ENCODE peak calls at places on chromosome 17, in seven cellular contexts. One of them, this sample, is unnamed.
A peak's percentile ranks its signal among the peaks of the same experiment; 100 is the strongest.

GRCh38 chr17:61457226-61457983 is 5.2 kb downstream of the TBX4 start:
- ATAC-seq in stimulated activated naive CD8-positive, alpha-beta T cell treated with anti-CD3 and anti-CD28 coated beads, Interleukin-15, amount 100 ng/mL, for 72 hours: no peak
- ATAC-seq in mucosa of descending colon: no peak
- ATAC-seq in activated CD8-positive, alpha-beta T cell treated with anti-CD3 and anti-CD28 coated beads for 36 hours: no peak
- ATAC-seq in CD4-positive, CD25-positive, alpha-beta regulatory T cell: no peak
- ATAC-seq in left cardiac atrium: no peak
- ATAC-seq in Right ventricle myocardium superior: no peak
- ATAC-seq in this sample: no peak

GRCh38 chr17:42585353-42585752 is 7.8 kb upstream of the PSMC3IP start:
- ATAC-seq in CD4-positive, CD25-positive, alpha-beta regulatory T cell: no peak
- ATAC-seq in Right ventricle myocardium superior: peak; percentile 69
- ATAC-seq in mucosa of descending colon: no peak
- ATAC-seq in stimulated activated naive CD8-positive, alpha-beta T cell treated with anti-CD3 and anti-CD28 coated beads, Interleukin-15, amount 100 ng/mL, for 72 hours: no peak
- ATAC-seq in left cardiac atrium: peak; percentile 87
- ATAC-seq in activated CD8-positive, alpha-beta T cell treated with anti-CD3 and anti-CD28 coated beads for 36 hours: no peak
- ATAC-seq in this sample: no peak

GRCh38 chr17:34859652-34860051 is 101.6 kb downstream of the CCT6B start:
- ATAC-seq in left cardiac atrium: no peak
- ATAC-seq in mucosa of descending colon: no peak
- ATAC-seq in stimulated activated naive CD8-positive, alpha-beta T cell treated with anti-CD3 and anti-CD28 coated beads, Interleukin-15, amount 100 ng/mL, for 72 hours: peak; percentile 35
- ATAC-seq in Right ventricle myocardium superior: no peak
- ATAC-seq in activated CD8-positive, alpha-beta T cell treated with anti-CD3 and anti-CD28 coated beads for 36 hours: peak; percentile 47
- ATAC-seq in CD4-positive, CD25-positive, alpha-beta regulatory T cell: no peak
- ATAC-seq in this sample: peak; percentile 71

GRCh38 chr17:55500103-55500502 is 11.1 kb downstream of the SMIM36 start:
- ATAC-seq in left cardiac atrium: no peak
- ATAC-seq in stimulated activated naive CD8-positive, alpha-beta T cell treated with anti-CD3 and anti-CD28 coated beads, Interleukin-15, amount 100 ng/mL, for 72 hours: peak; percentile 28
- ATAC-seq in CD4-positive, CD25-positive, alpha-beta regulatory T cell: no peak
- ATAC-seq in mucosa of descending colon: no peak
- ATAC-seq in Right ventricle myocardium superior: peak; percentile 35
- ATAC-seq in activated CD8-positive, alpha-beta T cell treated with anti-CD3 and anti-CD28 coated beads for 36 hours: no peak
- ATAC-seq in this sample: peak; percentile 40

GRCh38 chr17:27353469-27354050 is 59.6 kb downstream of the WSB1 start:
- ATAC-seq in Right ventricle myocardium superior: peak; percentile 96
- ATAC-seq in stimulated activated naive CD8-positive, alpha-beta T cell treated with anti-CD3 and anti-CD28 coated beads, Interleukin-15, amount 100 ng/mL, for 72 hours: peak; percentile 92
- ATAC-seq in left cardiac atrium: peak; percentile 92
- ATAC-seq in activated CD8-positive, alpha-beta T cell treated with anti-CD3 and anti-CD28 coated beads for 36 hours: peak; percentile 88
- ATAC-seq in CD4-positive, CD25-positive, alpha-beta regulatory T cell: peak; percentile 92
- ATAC-seq in mucosa of descending colon: peak; percentile 96
- ATAC-seq in this sample: peak; percentile 95

GRCh38 chr17:266701-267656 is 85.5 kb upstream of the DOC2B start:
- ATAC-seq in CD4-positive, CD25-positive, alpha-beta regulatory T cell: no peak
- ATAC-seq in mucosa of descending colon: no peak
- ATAC-seq in stimulated activated naive CD8-positive, alpha-beta T cell treated with anti-CD3 and anti-CD28 coated beads, Interleukin-15, amount 100 ng/mL, for 72 hours: no peak
- ATAC-seq in left cardiac atrium: peak; percentile 88
- ATAC-seq in activated CD8-positive, alpha-beta T cell treated with anti-CD3 and anti-CD28 coated beads for 36 hours: no peak
- ATAC-seq in Right ventricle myocardium superior: peak; percentile 87
- ATAC-seq in this sample: no peak

GRCh38 chr17:77821114-77821513 is 137.4 kb upstream of the TNRC6C start:
- ATAC-seq in activated CD8-positive, alpha-beta T cell treated with anti-CD3 and anti-CD28 coated beads for 36 hours: peak; percentile 64
- ATAC-seq in CD4-positive, CD25-positive, alpha-beta regulatory T cell: no peak
- ATAC-seq in mucosa of descending colon: peak; percentile 33
- ATAC-seq in stimulated activated naive CD8-positive, alpha-beta T cell treated with anti-CD3 and anti-CD28 coated beads, Interleukin-15, amount 100 ng/mL, for 72 hours: peak; percentile 55
- ATAC-seq in left cardiac atrium: no peak
- ATAC-seq in Right ventricle myocardium superior: peak; percentile 65
- ATAC-seq in this sample: peak; percentile 52

GRCh38 chr17:78329263-78330059 is 30.4 kb downstream of the SOCS3 start:
- ATAC-seq in Right ventricle myocardium superior: no peak
- ATAC-seq in CD4-positive, CD25-positive, alpha-beta regulatory T cell: no peak
- ATAC-seq in stimulated activated naive CD8-positive, alpha-beta T cell treated with anti-CD3 and anti-CD28 coated beads, Interleukin-15, amount 100 ng/mL, for 72 hours: peak; percentile 85
- ATAC-seq in activated CD8-positive, alpha-beta T cell treated with anti-CD3 and anti-CD28 coated beads for 36 hours: peak; percentile 71
- ATAC-seq in mucosa of descending colon: peak; percentile 15
- ATAC-seq in left cardiac atrium: peak; percentile 43
- ATAC-seq in this sample: peak; percentile 87

GRCh38 chr17:4818276-4818675 is 11.3 kb downstream of the PLD2 start:
- ATAC-seq in activated CD8-positive, alpha-beta T cell treated with anti-CD3 and anti-CD28 coated beads for 36 hours: no peak
- ATAC-seq in mucosa of descending colon: no peak
- ATAC-seq in Right ventricle myocardium superior: no peak
- ATAC-seq in CD4-positive, CD25-positive, alpha-beta regulatory T cell: no peak
- ATAC-seq in stimulated activated naive CD8-positive, alpha-beta T cell treated with anti-CD3 and anti-CD28 coated beads, Interleukin-15, amount 100 ng/mL, for 72 hours: no peak
- ATAC-seq in left cardiac atrium: no peak
- ATAC-seq in this sample: no peak

GRCh38 chr17:45873728-45874127 is 20.6 kb upstream of the MAPT start:
- ATAC-seq in activated CD8-positive, alpha-beta T cell treated with anti-CD3 and anti-CD28 coated beads for 36 hours: peak; percentile 87
- ATAC-seq in CD4-positive, CD25-positive, alpha-beta regulatory T cell: peak; percentile 80
- ATAC-seq in mucosa of descending colon: no peak
- ATAC-seq in Right ventricle myocardium superior: no peak
- ATAC-seq in left cardiac atrium: no peak
- ATAC-seq in stimulated activated naive CD8-positive, alpha-beta T cell treated with anti-CD3 and anti-CD28 coated beads, Interleukin-15, amount 100 ng/mL, for 72 hours: peak; percentile 85
- ATAC-seq in this sample: peak; percentile 97

GRCh38 chr17:28318759-28319660 is at the start of gene TMEM97:
- ATAC-seq in mucosa of descending colon: peak; percentile 99
- ATAC-seq in Right ventricle myocardium superior: peak; percentile 100
- ATAC-seq in CD4-positive, CD25-positive, alpha-beta regulatory T cell: peak; percentile 99
- ATAC-seq in left cardiac atrium: peak; percentile 99
- ATAC-seq in stimulated activated naive CD8-positive, alpha-beta T cell treated with anti-CD3 and anti-CD28 coated beads, Interleukin-15, amount 100 ng/mL, for 72 hours: peak; percentile 98
- ATAC-seq in activated CD8-positive, alpha-beta T cell treated with anti-CD3 and anti-CD28 coated beads for 36 hours: peak; percentile 99
- ATAC-seq in this sample: peak; percentile 99

GRCh38 chr17:19410875-19411291 is at the start of gene RNF112:
- ATAC-seq in stimulated activated naive CD8-positive, alpha-beta T cell treated with anti-CD3 and anti-CD28 coated beads, Interleukin-15, amount 100 ng/mL, for 72 hours: no peak
- ATAC-seq in mucosa of descending colon: no peak
- ATAC-seq in activated CD8-positive, alpha-beta T cell treated with anti-CD3 and anti-CD28 coated beads for 36 hours: no peak
- ATAC-seq in CD4-positive, CD25-positive, alpha-beta regulatory T cell: no peak
- ATAC-seq in left cardiac atrium: peak; percentile 64
- ATAC-seq in Right ventricle myocardium superior: peak; percentile 66
- ATAC-seq in this sample: no peak

GRCh38 chr17:78815696-78816095 is 24.9 kb downstream of the USP36 start:
- ATAC-seq in Right ventricle myocardium superior: no peak
- ATAC-seq in mucosa of descending colon: no peak
- ATAC-seq in stimulated activated naive CD8-positive, alpha-beta T cell treated with anti-CD3 and anti-CD28 coated beads, Interleukin-15, amount 100 ng/mL, for 72 hours: no peak
- ATAC-seq in activated CD8-positive, alpha-beta T cell treated with anti-CD3 and anti-CD28 coated beads for 36 hours: no peak
- ATAC-seq in left cardiac atrium: no peak
- ATAC-seq in CD4-positive, CD25-positive, alpha-beta regulatory T cell: no peak
- ATAC-seq in this sample: no peak

GRCh38 chr17:72890711-72891110 is 201.8 kb downstream of the SLC39A11 start:
- ATAC-seq in mucosa of descending colon: no peak
- ATAC-seq in activated CD8-positive, alpha-beta T cell treated with anti-CD3 and anti-CD28 coated beads for 36 hours: no peak
- ATAC-seq in CD4-positive, CD25-positive, alpha-beta regulatory T cell: no peak
- ATAC-seq in left cardiac atrium: no peak
- ATAC-seq in Right ventricle myocardium superior: no peak
- ATAC-seq in stimulated activated naive CD8-positive, alpha-beta T cell treated with anti-CD3 and anti-CD28 coated beads, Interleukin-15, amount 100 ng/mL, for 72 hours: no peak
- ATAC-seq in this sample: peak; percentile 32

GRCh38 chr17:6456914-6457687 is 12.8 kb downstream of the PIMREG start:
- ATAC-seq in activated CD8-positive, alpha-beta T cell treated with anti-CD3 and anti-CD28 coated beads for 36 hours: no peak
- ATAC-seq in CD4-positive, CD25-positive, alpha-beta regulatory T cell: no peak
- ATAC-seq in mucosa of descending colon: peak; percentile 75
- ATAC-seq in stimulated activated naive CD8-positive, alpha-beta T cell treated with anti-CD3 and anti-CD28 coated beads, Interleukin-15, amount 100 ng/mL, for 72 hours: no peak
- ATAC-seq in left cardiac atrium: no peak
- ATAC-seq in Right ventricle myocardium superior: peak; percentile 80
- ATAC-seq in this sample: peak; percentile 60

GRCh38 chr17:74680941-74681340 is 31.8 kb downstream of the CD300LF start:
- ATAC-seq in activated CD8-positive, alpha-beta T cell treated with anti-CD3 and anti-CD28 coated beads for 36 hours: no peak
- ATAC-seq in Right ventricle myocardium superior: no peak
- ATAC-seq in left cardiac atrium: no peak
- ATAC-seq in CD4-positive, CD25-positive, alpha-beta regulatory T cell: no peak
- ATAC-seq in mucosa of descending colon: no peak
- ATAC-seq in stimulated activated naive CD8-positive, alpha-beta T cell treated with anti-CD3 and anti-CD28 coated beads, Interleukin-15, amount 100 ng/mL, for 72 hours: no peak
- ATAC-seq in this sample: no peak

GRCh38 chr17:45646288-45646988 is 137.7 kb upstream of the CRHR1 start:
- ATAC-seq in mucosa of descending colon: no peak
- ATAC-seq in left cardiac atrium: peak; percentile 44
- ATAC-seq in Right ventricle myocardium superior: peak; percentile 48
- ATAC-seq in CD4-positive, CD25-positive, alpha-beta regulatory T cell: no peak
- ATAC-seq in stimulated activated naive CD8-positive, alpha-beta T cell treated with anti-CD3 and anti-CD28 coated beads, Interleukin-15, amount 100 ng/mL, for 72 hours: peak; percentile 48
- ATAC-seq in activated CD8-positive, alpha-beta T cell treated with anti-CD3 and anti-CD28 coated beads for 36 hours: no peak
- ATAC-seq in this sample: no peak

GRCh38 chr17:29682054-29682453 is 59.3 kb upstream of the CORO6 start:
- ATAC-seq in activated CD8-positive, alpha-beta T cell treated with anti-CD3 and anti-CD28 coated beads for 36 hours: peak; percentile 60
- ATAC-seq in mucosa of descending colon: peak; percentile 45
- ATAC-seq in left cardiac atrium: no peak
- ATAC-seq in CD4-positive, CD25-positive, alpha-beta regulatory T cell: no peak
- ATAC-seq in Right ventricle myocardium superior: peak; percentile 6
- ATAC-seq in stimulated activated naive CD8-positive, alpha-beta T cell treated with anti-CD3 and anti-CD28 coated beads, Interleukin-15, amount 100 ng/mL, for 72 hours: no peak
- ATAC-seq in this sample: no peak

GRCh38 chr17:44529864-44530263 is 26.7 kb upstream of the GPATCH8 start:
- ATAC-seq in left cardiac atrium: no peak
- ATAC-seq in mucosa of descending colon: no peak
- ATAC-seq in CD4-positive, CD25-positive, alpha-beta regulatory T cell: no peak
- ATAC-seq in Right ventricle myocardium superior: no peak
- ATAC-seq in activated CD8-positive, alpha-beta T cell treated with anti-CD3 and anti-CD28 coated beads for 36 hours: no peak
- ATAC-seq in stimulated activated naive CD8-positive, alpha-beta T cell treated with anti-CD3 and anti-CD28 coated beads, Interleukin-15, amount 100 ng/mL, for 72 hours: no peak
- ATAC-seq in this sample: no peak

GRCh38 chr17:73613947-73614655 is 30.1 kb downstream of the SDK2 start:
- ATAC-seq in stimulated activated naive CD8-positive, alpha-beta T cell treated with anti-CD3 and anti-CD28 coated beads, Interleukin-15, amount 100 ng/mL, for 72 hours: no peak
- ATAC-seq in activated CD8-positive, alpha-beta T cell treated with anti-CD3 and anti-CD28 coated beads for 36 hours: no peak
- ATAC-seq in CD4-positive, CD25-positive, alpha-beta regulatory T cell: no peak
- ATAC-seq in left cardiac atrium: no peak
- ATAC-seq in mucosa of descending colon: no peak
- ATAC-seq in Right ventricle myocardium superior: no peak
- ATAC-seq in this sample: no peak

GRCh38 chr17:199195-199604 is 17.8 kb upstream of the DOC2B start:
- ATAC-seq in mucosa of descending colon: no peak
- ATAC-seq in left cardiac atrium: no peak
- ATAC-seq in stimulated activated naive CD8-positive, alpha-beta T cell treated with anti-CD3 and anti-CD28 coated beads, Interleukin-15, amount 100 ng/mL, for 72 hours: no peak
- ATAC-seq in Right ventricle myocardium superior: no peak
- ATAC-seq in activated CD8-positive, alpha-beta T cell treated with anti-CD3 and anti-CD28 coated beads for 36 hours: no peak
- ATAC-seq in CD4-positive, CD25-positive, alpha-beta regulatory T cell: no peak
- ATAC-seq in this sample: no peak

GRCh38 chr17:45172232-45172540 is 10.5 kb downstream of the HEXIM2 start:
- ATAC-seq in CD4-positive, CD25-positive, alpha-beta regulatory T cell: no peak
- ATAC-seq in activated CD8-positive, alpha-beta T cell treated with anti-CD3 and anti-CD28 coated beads for 36 hours: no peak
- ATAC-seq in left cardiac atrium: no peak
- ATAC-seq in mucosa of descending colon: no peak
- ATAC-seq in Right ventricle myocardium superior: no peak
- ATAC-seq in stimulated activated naive CD8-positive, alpha-beta T cell treated with anti-CD3 and anti-CD28 coated beads, Interleukin-15, amount 100 ng/mL, for 72 hours: no peak
- ATAC-seq in this sample: no peak

GRCh38 chr17:45052052-45052772 is 780 bp upstream of the DCAKD start:
- ATAC-seq in Right ventricle myocardium superior: peak; percentile 1
- ATAC-seq in activated CD8-positive, alpha-beta T cell treated with anti-CD3 and anti-CD28 coated beads for 36 hours: peak; percentile 32
- ATAC-seq in mucosa of descending colon: peak; percentile 20
- ATAC-seq in CD4-positive, CD25-positive, alpha-beta regulatory T cell: no peak
- ATAC-seq in stimulated activated naive CD8-positive, alpha-beta T cell treated with anti-CD3 and anti-CD28 coated beads, Interleukin-15, amount 100 ng/mL, for 72 hours: peak; percentile 76
- ATAC-seq in left cardiac atrium: no peak
- ATAC-seq in this sample: peak; percentile 55

GRCh38 chr17:49216953-49217650 is 6.6 kb downstream of the ABI3 start:
- ATAC-seq in left cardiac atrium: peak; percentile 9
- ATAC-seq in activated CD8-positive, alpha-beta T cell treated with anti-CD3 and anti-CD28 coated beads for 36 hours: no peak
- ATAC-seq in mucosa of descending colon: peak; percentile 83
- ATAC-seq in CD4-positive, CD25-positive, alpha-beta regulatory T cell: no peak
- ATAC-seq in stimulated activated naive CD8-positive, alpha-beta T cell treated with anti-CD3 and anti-CD28 coated beads, Interleukin-15, amount 100 ng/mL, for 72 hours: no peak
- ATAC-seq in Right ventricle myocardium superior: peak; percentile 81
- ATAC-seq in this sample: no peak

GRCh38 chr17:9432121-9432866 is 143.3 kb downstream of the STX8 start:
- ATAC-seq in Right ventricle myocardium superior: no peak
- ATAC-seq in left cardiac atrium: no peak
- ATAC-seq in mucosa of descending colon: peak; percentile 59
- ATAC-seq in stimulated activated naive CD8-positive, alpha-beta T cell treated with anti-CD3 and anti-CD28 coated beads, Interleukin-15, amount 100 ng/mL, for 72 hours: no peak
- ATAC-seq in CD4-positive, CD25-positive, alpha-beta regulatory T cell: no peak
- ATAC-seq in activated CD8-positive, alpha-beta T cell treated with anti-CD3 and anti-CD28 coated beads for 36 hours: no peak
- ATAC-seq in this sample: peak; percentile 40

GRCh38 chr17:57434361-57434760 is 178.0 kb downstream of the MSI2 start:
- ATAC-seq in activated CD8-positive, alpha-beta T cell treated with anti-CD3 and anti-CD28 coated beads for 36 hours: no peak
- ATAC-seq in Right ventricle myocardium superior: no peak
- ATAC-seq in mucosa of descending colon: no peak
- ATAC-seq in CD4-positive, CD25-positive, alpha-beta regulatory T cell: no peak
- ATAC-seq in left cardiac atrium: no peak
- ATAC-seq in stimulated activated naive CD8-positive, alpha-beta T cell treated with anti-CD3 and anti-CD28 coated beads, Interleukin-15, amount 100 ng/mL, for 72 hours: no peak
- ATAC-seq in this sample: no peak

GRCh38 chr17:59490259-59490658 is 75.2 kb upstream of the DHX40 start:
- ATAC-seq in CD4-positive, CD25-positive, alpha-beta regulatory T cell: no peak
- ATAC-seq in left cardiac atrium: no peak
- ATAC-seq in mucosa of descending colon: no peak
- ATAC-seq in Right ventricle myocardium superior: peak; percentile 85
- ATAC-seq in stimulated activated naive CD8-positive, alpha-beta T cell treated with anti-CD3 and anti-CD28 coated beads, Interleukin-15, amount 100 ng/mL, for 72 hours: no peak
- ATAC-seq in activated CD8-positive, alpha-beta T cell treated with anti-CD3 and anti-CD28 coated beads for 36 hours: no peak
- ATAC-seq in this sample: no peak

This sample was measured in activated T-helper 17 cell treated with anti-CD3 and anti-CD28 coated beads, Interleukin-2, amount 50 U/mL, for 72 hours.